ENCODE peak calls at places on chromosome 3, in nine cellular contexts. One of them, this sample, is unnamed.

GRCh38 chr3:195042741-195043611 is 228.0 kb downstream of the XXYLT1 start:
- DNase-seq in PC-3: peak; percentile 53
- DNase-seq in GM23338: peak; percentile 46
- DNase-seq in HCT116: no peak
- DNase-seq in GM23248: no peak
- DNase-seq in hepatocyte: peak; percentile 8
- DNase-seq in neural progenitor cell: no peak
- DNase-seq in MM.1S: no peak
- DNase-seq in SK-N-SH: no peak
- DNase-seq in this sample: no peak

GRCh38 chr3:169241575-169241927 is 422.0 kb downstream of the MECOM start:
- DNase-seq in PC-3: no peak
- DNase-seq in GM23338: no peak
- DNase-seq in HCT116: no peak
- DNase-seq in GM23248: peak; percentile 60
- DNase-seq in hepatocyte: no peak
- DNase-seq in neural progenitor cell: no peak
- DNase-seq in MM.1S: no peak
- DNase-seq in SK-N-SH: no peak
- DNase-seq in this sample: no peak

GRCh38 chr3:134822065-134822464 is 27.0 kb downstream of the EPHB1 start:
- DNase-seq in PC-3: no peak
- DNase-seq in GM23338: no peak
- DNase-seq in HCT116: no peak
- DNase-seq in GM23248: no peak
- DNase-seq in hepatocyte: no peak
- DNase-seq in neural progenitor cell: no peak
- DNase-seq in MM.1S: no peak
- DNase-seq in SK-N-SH: no peak
- DNase-seq in this sample: no peak

GRCh38 chr3:13165576-13165975 is 92.3 kb upstream of the IQSEC1 start:
- DNase-seq in PC-3: no peak
- DNase-seq in GM23338: no peak
- DNase-seq in HCT116: no peak
- DNase-seq in GM23248: no peak
- DNase-seq in hepatocyte: no peak
- DNase-seq in neural progenitor cell: no peak
- DNase-seq in MM.1S: no peak
- DNase-seq in SK-N-SH: no peak
- DNase-seq in this sample: no peak

GRCh38 chr3:185595520-185595919 is 9.4 kb downstream of the SENP2 start:
- DNase-seq in PC-3: no peak
- DNase-seq in GM23338: no peak
- DNase-seq in HCT116: no peak
- DNase-seq in GM23248: no peak
- DNase-seq in hepatocyte: no peak
- DNase-seq in neural progenitor cell: no peak
- DNase-seq in MM.1S: no peak
- DNase-seq in SK-N-SH: no peak
- DNase-seq in this sample: peak; percentile 55

GRCh38 chr3:15007681-15008141 is 57.4 kb downstream of the MRPS25 start:
- DNase-seq in PC-3: peak; percentile 16
- DNase-seq in GM23338: no peak
- DNase-seq in HCT116: no peak
- DNase-seq in GM23248: peak; percentile 83
- DNase-seq in hepatocyte: no peak
- DNase-seq in neural progenitor cell: no peak
- DNase-seq in MM.1S: no peak
- DNase-seq in SK-N-SH: no peak
- DNase-seq in this sample: no peak

GRCh38 chr3:169811606-169812123 is 1.0 kb upstream of the LRRIQ4 start:
- DNase-seq in PC-3: peak; percentile 72
- DNase-seq in GM23338: no peak
- DNase-seq in HCT116: no peak
- DNase-seq in GM23248: peak; percentile 81
- DNase-seq in hepatocyte: peak; percentile 30
- DNase-seq in neural progenitor cell: no peak
- DNase-seq in MM.1S: no peak
- DNase-seq in SK-N-SH: no peak
- DNase-seq in this sample: peak; percentile 47

GRCh38 chr3:28186748-28187147 is 54.7 kb upstream of the CMC1 start:
- DNase-seq in PC-3: peak; percentile 13
- DNase-seq in GM23338: no peak
- DNase-seq in HCT116: no peak
- DNase-seq in GM23248: no peak
- DNase-seq in hepatocyte: no peak
- DNase-seq in neural progenitor cell: no peak
- DNase-seq in MM.1S: no peak
- DNase-seq in SK-N-SH: no peak
- DNase-seq in this sample: no peak

GRCh38 chr3:71173421-71173975 is 410.0 kb downstream of the FOXP1 start:
- DNase-seq in PC-3: no peak
- DNase-seq in GM23338: no peak
- DNase-seq in HCT116: no peak
- DNase-seq in GM23248: peak; percentile 71
- DNase-seq in hepatocyte: no peak
- DNase-seq in neural progenitor cell: no peak
- DNase-seq in MM.1S: no peak
- DNase-seq in SK-N-SH: no peak
- DNase-seq in this sample: no peak

GRCh38 chr3:137771401-137772230 is 7.5 kb downstream of the SOX14 start:
- DNase-seq in PC-3: no peak
- DNase-seq in GM23338: peak; percentile 72
- DNase-seq in HCT116: no peak
- DNase-seq in GM23248: no peak
- DNase-seq in hepatocyte: no peak
- DNase-seq in neural progenitor cell: peak; percentile 69
- DNase-seq in MM.1S: no peak
- DNase-seq in SK-N-SH: peak; percentile 39
- DNase-seq in this sample: no peak

GRCh38 chr3:20028846-20029430 is 11.3 kb upstream of the KAT2B start:
- DNase-seq in PC-3: no peak
- DNase-seq in GM23338: peak; percentile 55
- DNase-seq in HCT116: no peak
- DNase-seq in GM23248: no peak
- DNase-seq in hepatocyte: no peak
- DNase-seq in neural progenitor cell: peak; percentile 55
- DNase-seq in MM.1S: no peak
- DNase-seq in SK-N-SH: no peak
- DNase-seq in this sample: no peak

GRCh38 chr3:20027136-20027535 is 13.1 kb upstream of the KAT2B start:
- DNase-seq in PC-3: peak; percentile 66
- DNase-seq in GM23338: no peak
- DNase-seq in HCT116: no peak
- DNase-seq in GM23248: no peak
- DNase-seq in hepatocyte: no peak
- DNase-seq in neural progenitor cell: no peak
- DNase-seq in MM.1S: no peak
- DNase-seq in SK-N-SH: no peak
- DNase-seq in this sample: no peak

GRCh38 chr3:20023663-20024417 is 11.8 kb upstream of the PP2D1 start:
- DNase-seq in PC-3: no peak
- DNase-seq in GM23338: no peak
- DNase-seq in HCT116: no peak
- DNase-seq in GM23248: no peak
- DNase-seq in hepatocyte: peak; percentile 40
- DNase-seq in neural progenitor cell: peak; percentile 51
- DNase-seq in MM.1S: no peak
- DNase-seq in SK-N-SH: no peak
- DNase-seq in this sample: peak; percentile 32

GRCh38 chr3:20022954-20023644 is 11.0 kb upstream of the PP2D1 start:
- DNase-seq in PC-3: no peak
- DNase-seq in GM23338: no peak
- DNase-seq in HCT116: no peak
- DNase-seq in GM23248: no peak
- DNase-seq in hepatocyte: no peak
- DNase-seq in neural progenitor cell: no peak
- DNase-seq in MM.1S: no peak
- DNase-seq in SK-N-SH: peak; percentile 52
- DNase-seq in this sample: no peak
- H3K4me2 ChIP-seq in PC-3: no peak overlapping the region
- H3K4me2 ChIP-seq in GM23338: no peak overlapping the region
- H3K4me2 ChIP-seq in HCT116: no peak overlapping the region
- H3K4me2 ChIP-seq in GM23248: no peak overlapping the region
- H3K4me2 ChIP-seq in hepatocyte: peak overlapping the region; percentile 6
- H3K4me2 ChIP-seq in neural progenitor cell: peak overlapping the region; percentile 55
- H3K4me2 ChIP-seq in MM.1S: no peak overlapping the region
- H3K4me2 ChIP-seq in SK-N-SH: no peak overlapping the region
- H3K4me2 ChIP-seq in this sample: no peak overlapping the region

DNA sequence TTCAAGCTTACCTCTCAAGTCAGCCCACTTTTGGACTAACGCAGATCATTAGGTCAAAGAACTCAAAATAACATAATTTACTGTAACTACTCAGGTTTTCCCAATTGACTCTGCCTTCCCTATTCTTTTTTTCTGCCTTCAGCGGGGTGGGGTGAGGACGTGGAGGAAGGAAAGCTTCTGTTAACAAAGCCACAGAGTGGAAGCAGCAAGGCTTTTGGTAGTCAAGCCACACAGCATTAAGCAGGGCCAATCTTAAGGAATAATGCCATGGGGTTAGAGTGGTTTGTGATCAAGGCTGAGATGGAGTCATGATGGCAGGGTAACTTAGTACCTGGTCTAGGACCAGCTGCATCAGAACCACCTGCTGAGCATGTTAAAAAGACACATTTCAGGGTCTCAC is 277.5 kb downstream of the TIGIT start:
- DNase-seq in PC-3: no peak
- DNase-seq in GM23338: peak; percentile 17
- DNase-seq in HCT116: no peak
- DNase-seq in GM23248: no peak
- DNase-seq in hepatocyte: no peak
- DNase-seq in neural progenitor cell: no peak
- DNase-seq in MM.1S: no peak
- DNase-seq in SK-N-SH: no peak
- DNase-seq in this sample: no peak
- TF ChIP-seq EZH2phosphoT487 in PC-3: no peak
- TF ChIP-seq EZH2phosphoT487 in GM23338: no peak
- TF ChIP-seq EZH2phosphoT487 in HCT116: no peak
- TF ChIP-seq EZH2phosphoT487 in GM23248: no peak
- TF ChIP-seq EZH2phosphoT487 in hepatocyte: no peak
- TF ChIP-seq EZH2phosphoT487 in neural progenitor cell: no peak
- TF ChIP-seq EZH2phosphoT487 in MM.1S: no peak
- TF ChIP-seq EZH2phosphoT487 in SK-N-SH: no peak
- TF ChIP-seq EZH2phosphoT487 in this sample: no peak

DNA sequence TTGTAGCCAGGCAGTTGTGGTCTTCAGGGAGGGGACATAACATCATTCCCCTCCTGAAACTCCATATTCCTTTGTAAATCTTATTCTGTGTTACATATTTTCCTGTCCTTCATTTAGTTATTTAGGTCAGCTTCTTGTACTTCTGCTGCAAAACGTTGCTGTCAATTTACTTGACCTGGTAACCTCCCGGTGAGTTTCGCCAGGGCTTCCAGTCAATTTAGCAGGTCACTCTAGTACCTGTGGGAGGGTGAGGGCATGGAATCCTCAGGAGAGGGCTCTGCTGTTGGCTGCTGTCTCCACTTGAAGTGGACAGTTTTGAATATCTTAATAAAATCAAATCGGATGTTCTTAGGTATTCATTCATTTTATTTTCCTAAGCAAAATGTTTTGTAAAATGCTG is 29.6 kb downstream of the FNDC3B start:
- DNase-seq in PC-3: no peak
- DNase-seq in GM23338: no peak
- DNase-seq in HCT116: no peak
- DNase-seq in GM23248: no peak
- DNase-seq in hepatocyte: no peak
- DNase-seq in neural progenitor cell: no peak
- DNase-seq in MM.1S: no peak
- DNase-seq in SK-N-SH: no peak
- DNase-seq in this sample: no peak
- H3K4me2 ChIP-seq in PC-3: no peak overlapping the region
- H3K4me2 ChIP-seq in GM23338: peak overlapping the region; percentile 28
- H3K4me2 ChIP-seq in HCT116: no peak overlapping the region
- H3K4me2 ChIP-seq in GM23248: no peak overlapping the region
- H3K4me2 ChIP-seq in hepatocyte: no peak overlapping the region
- H3K4me2 ChIP-seq in neural progenitor cell: peak overlapping the region; percentile 63
- H3K4me2 ChIP-seq in MM.1S: no peak overlapping the region
- H3K4me2 ChIP-seq in SK-N-SH: no peak overlapping the region
- H3K4me2 ChIP-seq in this sample: no peak overlapping the region

GRCh38 chr3:132038198-132038825 is 3.5 kb upstream of the CPNE4 start:
- DNase-seq in PC-3: peak; percentile 60
- DNase-seq in GM23338: peak; percentile 73
- DNase-seq in HCT116: no peak
- DNase-seq in GM23248: peak; percentile 64
- DNase-seq in hepatocyte: peak; percentile 48
- DNase-seq in neural progenitor cell: peak; percentile 44
- DNase-seq in MM.1S: peak; percentile 46
- DNase-seq in SK-N-SH: peak; percentile 52
- DNase-seq in this sample: peak; percentile 20

GRCh38 chr3:132033471-132033870 is 1.3 kb downstream of the CPNE4 start:
- DNase-seq in PC-3: no peak
- DNase-seq in GM23338: peak; percentile 33
- DNase-seq in HCT116: no peak
- DNase-seq in GM23248: no peak
- DNase-seq in hepatocyte: no peak
- DNase-seq in neural progenitor cell: peak; percentile 35
- DNase-seq in MM.1S: no peak
- DNase-seq in SK-N-SH: no peak
- DNase-seq in this sample: no peak

GRCh38 chr3:132032959-132033358 is 1.9 kb downstream of the CPNE4 start:
- DNase-seq in PC-3: no peak
- DNase-seq in GM23338: no peak
- DNase-seq in HCT116: no peak
- DNase-seq in GM23248: no peak
- DNase-seq in hepatocyte: no peak
- DNase-seq in neural progenitor cell: no peak
- DNase-seq in MM.1S: no peak
- DNase-seq in SK-N-SH: no peak
- DNase-seq in this sample: no peak

GRCh38 chr3:132034097-132034485 is 723 bp downstream of the CPNE4 start:
- DNase-seq in PC-3: no peak
- DNase-seq in GM23338: peak; percentile 48
- DNase-seq in HCT116: no peak
- DNase-seq in GM23248: no peak
- DNase-seq in hepatocyte: no peak
- DNase-seq in neural progenitor cell: peak; percentile 12
- DNase-seq in MM.1S: no peak
- DNase-seq in SK-N-SH: peak; percentile 23
- DNase-seq in this sample: no peak

GRCh38 chr3:132034486-132035464 is at the start of gene CPNE4:
- DNase-seq in PC-3: peak; percentile 10
- DNase-seq in GM23338: peak; percentile 94
- DNase-seq in HCT116: peak; percentile 33
- DNase-seq in GM23248: peak; percentile 90
- DNase-seq in hepatocyte: peak; percentile 93
- DNase-seq in neural progenitor cell: peak; percentile 95
- DNase-seq in MM.1S: peak; percentile 90
- DNase-seq in SK-N-SH: peak; percentile 93
- DNase-seq in this sample: peak; percentile 67
- TF ChIP-seq EZH2phosphoT487 in PC-3: no peak
- TF ChIP-seq EZH2phosphoT487 in GM23338: no peak
- TF ChIP-seq EZH2phosphoT487 in HCT116: no peak
- TF ChIP-seq EZH2phosphoT487 in GM23248: no peak
- TF ChIP-seq EZH2phosphoT487 in hepatocyte: no peak
- TF ChIP-seq EZH2phosphoT487 in neural progenitor cell: peak; percentile 43
- TF ChIP-seq EZH2phosphoT487 in MM.1S: no peak
- TF ChIP-seq EZH2phosphoT487 in SK-N-SH: no peak
- TF ChIP-seq EZH2phosphoT487 in this sample: no peak